ENCODE peak calls at places on chromosomes 1 and 21, in six cellular contexts. One of them, this sample, is unnamed. For H3K4me1, the result is how much of the 10 kb centered on the place peaks cover.

GRCh38 chr1:229070168-229070567 is 200.7 kb upstream of the RAB4A start:
- DNase-seq in heart right ventricle: peak
- DNase-seq in tibial nerve: peak
- DNase-seq in cardiac muscle cell: peak
- DNase-seq in Panc1: no peak
- DNase-seq in right atrium auricular region: peak
- DNase-seq in this sample: no peak

GRCh38 chr1:212698467-212699103 is 1.1 kb downstream of the BATF3 start:
- DNase-seq in heart right ventricle: no peak
- DNase-seq in tibial nerve: no peak
- DNase-seq in cardiac muscle cell: no peak
- DNase-seq in Panc1: no peak
- DNase-seq in right atrium auricular region: no peak
- DNase-seq in this sample: no peak

GRCh38 chr1:180571832-180572636 is 13.3 kb downstream of the OVAAL start:
- DNase-seq in heart right ventricle: no peak
- DNase-seq in tibial nerve: no peak
- DNase-seq in cardiac muscle cell: no peak
- DNase-seq in Panc1: no peak
- DNase-seq in right atrium auricular region: no peak
- DNase-seq in this sample: no peak

GRCh38 chr1:206895837-206896242 is 1.4 kb upstream of the IL24 start:
- DNase-seq in heart right ventricle: no peak
- DNase-seq in tibial nerve: no peak
- DNase-seq in cardiac muscle cell: peak
- DNase-seq in Panc1: no peak
- DNase-seq in right atrium auricular region: no peak
- DNase-seq in this sample: no peak

GRCh38 chr1:43994794-43995790 is 3.7 kb downstream of the CCDC24 start:
- DNase-seq in heart right ventricle: no peak
- DNase-seq in tibial nerve: no peak
- DNase-seq in cardiac muscle cell: peak
- DNase-seq in Panc1: no peak
- DNase-seq in right atrium auricular region: no peak
- DNase-seq in this sample: peak

GRCh38 chr1:183287191-183287675 is 101.2 kb downstream of the LAMC2 start:
- DNase-seq in heart right ventricle: peak
- DNase-seq in tibial nerve: no peak
- DNase-seq in cardiac muscle cell: peak
- DNase-seq in Panc1: no peak
- DNase-seq in right atrium auricular region: peak
- DNase-seq in this sample: no peak

GRCh38 chr21:37210017-37210593 is 57.0 kb downstream of the VPS26C start:
- DNase-seq in heart right ventricle: no peak
- DNase-seq in tibial nerve: no peak
- DNase-seq in cardiac muscle cell: no peak
- DNase-seq in Panc1: no peak
- DNase-seq in right atrium auricular region: peak
- DNase-seq in this sample: no peak

GRCh38 chr1:37479255-37480124 is 5.1 kb downstream of the ZC3H12A start:
- DNase-seq in heart right ventricle: peak
- DNase-seq in tibial nerve: peak
- DNase-seq in cardiac muscle cell: peak
- DNase-seq in Panc1: no peak
- DNase-seq in right atrium auricular region: peak
- DNase-seq in this sample: peak

GRCh38 chr1:95263400-95263799 is 29.4 kb downstream of the RWDD3 start:
- DNase-seq in heart right ventricle: no peak
- DNase-seq in tibial nerve: no peak
- DNase-seq in cardiac muscle cell: no peak
- DNase-seq in Panc1: no peak
- DNase-seq in right atrium auricular region: no peak
- DNase-seq in this sample: no peak

GRCh38 chr1:39372105-39372504 is 119.3 kb upstream of the BMP8A start:
- DNase-seq in heart right ventricle: no peak
- DNase-seq in tibial nerve: no peak
- DNase-seq in cardiac muscle cell: no peak
- DNase-seq in Panc1: no peak
- DNase-seq in right atrium auricular region: no peak
- DNase-seq in this sample: no peak

GRCh38 chr1:48216276-48216675 is 6.2 kb upstream of the SLC5A9 start:
- DNase-seq in heart right ventricle: no peak
- DNase-seq in tibial nerve: no peak
- DNase-seq in cardiac muscle cell: no peak
- DNase-seq in Panc1: no peak
- DNase-seq in right atrium auricular region: no peak
- DNase-seq in this sample: no peak

GRCh38 chr1:159000627-159001026 is 9.1 kb upstream of the IFI16 start:
- DNase-seq in heart right ventricle: peak
- DNase-seq in tibial nerve: peak
- DNase-seq in cardiac muscle cell: peak
- DNase-seq in Panc1: no peak
- DNase-seq in right atrium auricular region: peak
- DNase-seq in this sample: no peak

GRCh38 chr21:15732290-15732995 is 2.7 kb downstream of the USP25 start:
- DNase-seq in heart right ventricle: no peak
- DNase-seq in tibial nerve: no peak
- DNase-seq in cardiac muscle cell: peak
- DNase-seq in Panc1: no peak
- DNase-seq in right atrium auricular region: no peak
- DNase-seq in this sample: peak

GRCh38 chr1:147545133-147545532 is 3.8 kb downstream of the BCL9 start:
- DNase-seq in heart right ventricle: no peak
- DNase-seq in tibial nerve: no peak
- DNase-seq in cardiac muscle cell: peak
- DNase-seq in Panc1: no peak
- DNase-seq in right atrium auricular region: no peak
- DNase-seq in this sample: peak

GRCh38 chr1:206590025-206590834 is 22.0 kb downstream of the EIF2D start:
- DNase-seq in heart right ventricle: no peak
- DNase-seq in tibial nerve: no peak
- DNase-seq in cardiac muscle cell: peak
- DNase-seq in Panc1: no peak
- DNase-seq in right atrium auricular region: no peak
- DNase-seq in this sample: no peak

GRCh38 chr1:10943991-10944730 is 68.3 kb upstream of the TARDBP start:
- DNase-seq in heart right ventricle: no peak
- DNase-seq in tibial nerve: no peak
- DNase-seq in cardiac muscle cell: peak
- DNase-seq in Panc1: no peak
- DNase-seq in right atrium auricular region: no peak
- DNase-seq in this sample: no peak

GRCh38 chr1:246106342-246106763 is 400.7 kb downstream of the SMYD3 start:
- DNase-seq in heart right ventricle: no peak
- DNase-seq in tibial nerve: no peak
- DNase-seq in cardiac muscle cell: no peak
- DNase-seq in Panc1: no peak
- DNase-seq in right atrium auricular region: no peak
- DNase-seq in this sample: no peak
- H3K4me1 ChIP-seq in heart right ventricle: under half
- H3K4me1 ChIP-seq in tibial nerve: under half
- H3K4me1 ChIP-seq in cardiac muscle cell: under half
- H3K4me1 ChIP-seq in Panc1: under half
- H3K4me1 ChIP-seq in right atrium auricular region: under half
- H3K4me1 ChIP-seq in this sample: under half

GRCh38 chr1:242449211-242449610 is 75.3 kb downstream of the PLD5 start:
- DNase-seq in heart right ventricle: no peak
- DNase-seq in tibial nerve: no peak
- DNase-seq in cardiac muscle cell: no peak
- DNase-seq in Panc1: no peak
- DNase-seq in right atrium auricular region: no peak
- DNase-seq in this sample: no peak

GRCh38 chr1:242452573-242452972 is 71.9 kb downstream of the PLD5 start:
- DNase-seq in heart right ventricle: no peak
- DNase-seq in tibial nerve: no peak
- DNase-seq in cardiac muscle cell: no peak
- DNase-seq in Panc1: no peak
- DNase-seq in right atrium auricular region: no peak
- DNase-seq in this sample: no peak

DNA sequence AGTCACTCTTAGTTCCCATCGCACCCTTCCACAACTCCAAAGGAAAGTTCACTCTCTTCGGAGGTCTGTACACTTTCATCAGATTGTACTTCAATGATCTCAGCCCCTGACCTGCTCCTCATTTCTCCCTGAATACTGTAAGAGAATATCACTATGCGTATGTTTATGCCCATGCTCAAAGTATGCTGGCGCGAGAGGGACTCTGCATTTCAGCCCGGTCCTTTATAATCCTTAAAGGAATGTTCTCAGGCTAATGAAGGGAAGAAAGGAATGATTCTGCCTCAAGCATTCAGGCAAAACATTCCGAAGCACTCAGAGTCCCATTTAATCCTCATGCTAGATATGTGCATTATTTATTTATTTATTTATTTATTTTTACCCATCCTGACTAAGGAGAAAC is 76.8 kb downstream of the PLD5 start:
- DNase-seq in heart right ventricle: no peak
- DNase-seq in tibial nerve: no peak
- DNase-seq in cardiac muscle cell: no peak
- DNase-seq in Panc1: no peak
- DNase-seq in right atrium auricular region: no peak
- DNase-seq in this sample: no peak
- H3K27ac ChIP-seq in heart right ventricle: no peak
- H3K27ac ChIP-seq in tibial nerve: no peak
- H3K27ac ChIP-seq in cardiac muscle cell: no peak
- H3K27ac ChIP-seq in Panc1: no peak
- H3K27ac ChIP-seq in right atrium auricular region: no peak
- H3K27ac ChIP-seq in this sample: no peak

GRCh38 chr1:27601771-27602509 is 2.0 kb downstream of the AHDC1 start:
- DNase-seq in heart right ventricle: peak
- DNase-seq in tibial nerve: no peak
- DNase-seq in cardiac muscle cell: no peak
- DNase-seq in Panc1: no peak
- DNase-seq in right atrium auricular region: no peak
- DNase-seq in this sample: no peak
- H3K4me1 ChIP-seq in heart right ventricle: half or more
- H3K4me1 ChIP-seq in tibial nerve: half or more
- H3K4me1 ChIP-seq in cardiac muscle cell: half or more
- H3K4me1 ChIP-seq in Panc1: half or more
- H3K4me1 ChIP-seq in right atrium auricular region: half or more
- H3K4me1 ChIP-seq in this sample: under half

DNA sequence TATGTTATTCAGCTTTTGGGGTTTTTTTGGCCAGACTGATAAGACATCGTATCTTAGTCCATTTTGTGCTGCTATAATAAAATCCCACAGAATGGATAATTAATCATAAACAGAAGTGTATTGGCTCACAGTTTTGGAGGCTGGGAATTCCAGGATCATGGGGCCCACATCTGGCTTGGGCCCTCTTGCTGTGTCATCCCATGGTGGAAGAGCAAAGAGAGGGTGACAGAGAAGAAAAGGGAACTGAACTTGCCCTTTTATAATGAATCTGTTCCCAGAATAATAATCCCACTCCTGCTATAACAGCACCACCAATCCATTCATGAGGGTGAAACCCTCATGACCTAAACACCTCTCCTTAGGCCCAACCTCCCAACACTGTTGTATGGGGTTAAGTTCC is 17.5 kb upstream of the FGR start:
- DNase-seq in heart right ventricle: no peak
- DNase-seq in tibial nerve: no peak
- DNase-seq in cardiac muscle cell: no peak
- DNase-seq in Panc1: no peak
- DNase-seq in right atrium auricular region: no peak
- DNase-seq in this sample: no peak
- H3K27ac ChIP-seq in heart right ventricle: no peak
- H3K27ac ChIP-seq in tibial nerve: no peak
- H3K27ac ChIP-seq in cardiac muscle cell: no peak
- H3K27ac ChIP-seq in Panc1: no peak
- H3K27ac ChIP-seq in right atrium auricular region: no peak
- H3K27ac ChIP-seq in this sample: no peak

DNA sequence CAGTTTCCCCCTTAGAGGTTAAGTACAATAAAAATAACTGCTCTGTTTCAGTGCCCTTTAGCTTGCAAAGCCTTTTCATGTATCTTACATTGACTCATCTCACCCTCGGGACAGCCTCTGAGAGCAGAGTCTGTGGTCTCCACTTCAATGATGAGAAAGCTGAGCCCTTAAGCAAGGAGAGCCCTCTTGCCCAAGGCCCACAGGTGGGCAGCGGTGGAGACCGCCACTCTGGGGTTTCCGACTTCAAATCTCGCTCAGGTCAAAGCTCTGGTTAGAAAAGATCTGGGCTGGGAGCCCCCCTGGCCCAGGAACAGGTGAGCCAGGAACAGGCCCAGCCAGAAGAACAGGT is 4.3 kb upstream of the PMVK start:
- DNase-seq in heart right ventricle: no peak
- DNase-seq in tibial nerve: no peak
- DNase-seq in cardiac muscle cell: no peak
- DNase-seq in Panc1: no peak
- DNase-seq in right atrium auricular region: no peak
- DNase-seq in this sample: no peak
- H3K4me1 ChIP-seq in heart right ventricle: half or more
- H3K4me1 ChIP-seq in tibial nerve: under half
- H3K4me1 ChIP-seq in cardiac muscle cell: under half
- H3K4me1 ChIP-seq in Panc1: under half
- H3K4me1 ChIP-seq in right atrium auricular region: half or more
- H3K4me1 ChIP-seq in this sample: half or more

GRCh38 chr21:41766051-41766882 is 585 bp downstream of the RIPK4 start:
- DNase-seq in heart right ventricle: no peak
- DNase-seq in tibial nerve: no peak
- DNase-seq in cardiac muscle cell: peak
- DNase-seq in Panc1: no peak
- DNase-seq in right atrium auricular region: no peak
- DNase-seq in this sample: no peak
- H3K27ac ChIP-seq in heart right ventricle: no peak
- H3K27ac ChIP-seq in tibial nerve: no peak
- H3K27ac ChIP-seq in cardiac muscle cell: no peak
- H3K27ac ChIP-seq in Panc1: peak
- H3K27ac ChIP-seq in right atrium auricular region: peak
- H3K27ac ChIP-seq in this sample: no peak